ENCODE peak calls at places on chromosomes 5 and 9, in nine cellular contexts. T, V, J, W, M, S, D, Q and K are unnamed samples.

GRCh38 chr5:114176356-114176755 is 185.5 kb upstream of the KCNN2 start:
- DNase-seq in V (no peak), M (no peak), T (no peak), D (peak; percentile 46), W (no peak), S (no peak), J (no peak), Q (peak; percentile 34), K (no peak)

GRCh38 chr9:134693641-134694367 is 52.2 kb downstream of the COL5A1 start:
- DNase-seq in V (no peak), J (peak; percentile 62), Q (no peak), S (no peak), M (no peak), W (no peak), D (no peak), T (no peak), K (no peak)

GRCh38 chr5:110346893-110347358 is 379.5 kb downstream of the TMEM232 start:
- DNase-seq in W (no peak), Q (no peak), V (no peak), M (peak; percentile 97), J (no peak), S (no peak), D (no peak), T (peak; percentile 59), K (no peak)

GRCh38 chr5:83715316-83716060 is 5.2 kb downstream of the HAPLN1 start:
- DNase-seq in M (no peak), W (no peak), S (no peak), D (no peak), J (no peak), T (no peak), Q (peak; percentile 21), V (no peak), K (no peak)

GRCh38 chr5:154214236-154215106 is 23.9 kb downstream of the GALNT10 start:
- DNase-seq in D (no peak), S (no peak), M (no peak), J (no peak), W (no peak), Q (peak; percentile 77), V (no peak), T (no peak), K (no peak)

GRCh38 chr5:178143901-178144300 is 9.8 kb downstream of the NHP2 start:
- DNase-seq in D (no peak), J (no peak), S (no peak), T (no peak), Q (no peak), M (no peak), V (no peak), W (peak; percentile 39), K (no peak)

GRCh38 chr9:16704489-16705111 is 165.9 kb downstream of the BNC2 start:
- DNase-seq in W (peak; percentile 23), M (no peak), S (peak; percentile 37), T (no peak), D (no peak), J (no peak), V (peak; percentile 75), Q (no peak), K (no peak)

GRCh38 chr9:79263666-79264460 is 307.9 kb upstream of the TLE4 start:
- DNase-seq in S (no peak), T (no peak), V (no peak), M (no peak), D (no peak), J (no peak), W (no peak), Q (peak; percentile 15), K (no peak)

GRCh38 chr9:11457809-11458785 is 845.3 kb upstream of the PTPRD start:
- DNase-seq in D (no peak), V (no peak), M (no peak), T (no peak), W (no peak), S (no peak), J (no peak), Q (no peak), K (no peak)

GRCh38 chr5:2750026-2750757 is 1.3 kb downstream of the IRX2 start:
- DNase-seq in Q (no peak), S (no peak), M (no peak), W (no peak), J (no peak), D (no peak), V (no peak), T (peak; percentile 52), K (no peak)

GRCh38 chr9:99419099-99419498 is 197.0 kb downstream of the SEC61B start:
- DNase-seq in M (no peak), D (no peak), J (no peak), V (no peak), S (peak; percentile 47), Q (no peak), T (no peak), W (no peak), K (no peak)

GRCh38 chr5:79021753-79022152 is 36.6 kb upstream of the ARSB start:
- DNase-seq in S (no peak), Q (no peak), M (no peak), W (no peak), J (no peak), V (no peak), T (no peak), D (no peak), K (no peak)

GRCh38 chr9:2053883-2054845 is 39.0 kb downstream of the SMARCA2 start:
- DNase-seq in W (peak; percentile 23), T (no peak), S (peak; percentile 38), M (no peak), Q (no peak), J (peak; percentile 81), D (no peak), V (no peak), K (no peak)

GRCh38 chr5:137207023-137207760 is 291.9 kb downstream of the SPOCK1 start:
- DNase-seq in V (no peak), T (no peak), D (no peak), S (no peak), J (no peak), Q (no peak), M (no peak), W (no peak), K (no peak)

GRCh38 chr5:137629646-137630045 is 106.2 kb downstream of the KLHL3 start:
- DNase-seq in M (peak; percentile 41), Q (peak; percentile 73), J (no peak), V (no peak), S (peak; percentile 20), D (no peak), W (no peak), T (peak; percentile 59), K (no peak)

DNA sequence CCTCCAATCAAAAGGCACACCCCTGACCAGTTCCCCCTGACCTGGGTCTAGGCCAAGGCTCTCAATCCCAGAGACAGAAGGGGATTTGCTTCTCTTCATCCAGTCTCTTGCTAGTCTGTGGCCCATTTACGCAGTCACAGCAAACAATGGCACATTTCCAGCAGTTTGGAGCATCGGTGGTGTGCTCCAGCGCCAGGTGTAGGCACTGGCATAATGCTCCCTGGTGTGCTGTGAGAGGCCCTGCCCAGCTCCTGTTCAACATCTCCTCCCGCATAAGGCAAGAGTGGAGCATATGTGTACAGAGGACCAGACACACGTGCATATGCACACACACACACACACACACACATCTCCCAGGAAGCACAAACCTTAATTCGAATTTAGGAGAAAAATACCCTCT is 79.5 kb upstream of the ERCC6L2 start:
- DNase-seq in D (no peak), Q (no peak), W (no peak), T (no peak), S (no peak), V (no peak), J (no peak), M (no peak), K (no peak)
- TF ChIP-seq CTCF in D (no peak), Q (no peak), W (no peak), T (no peak), S (no peak), V (no peak), J (no peak), M (no peak), K (no peak)

GRCh38 chr5:10860196-10860543 is 99.1 kb upstream of the DAP start:
- DNase-seq in S (no peak), W (no peak), M (no peak), Q (no peak), J (no peak), D (no peak), T (no peak), V (no peak), K (no peak)

GRCh38 chr5:10866913-10867312 is 105.9 kb upstream of the DAP start:
- DNase-seq in D (no peak), S (no peak), W (no peak), T (peak; percentile 16), Q (peak; percentile 45), J (no peak), V (no peak), M (no peak), K (no peak)

GRCh38 chr5:10867408-10868303 is 106.6 kb upstream of the DAP start:
- DNase-seq in W (no peak), V (no peak), M (no peak), Q (no peak), T (no peak), S (no peak), J (no peak), D (no peak), K (no peak)

GRCh38 chr5:10860645-10861455 is 99.8 kb upstream of the DAP start:
- DNase-seq in W (no peak), S (peak; percentile 18), Q (peak; percentile 72), M (no peak), T (no peak), D (no peak), V (no peak), J (no peak), K (no peak)

GRCh38 chr5:10863763-10864383 is 102.8 kb upstream of the DAP start:
- DNase-seq in W (peak; percentile 61), V (no peak), S (no peak), T (peak; percentile 61), M (peak; percentile 33), J (no peak), D (no peak), Q (peak; percentile 88), K (no peak)
- TF ChIP-seq CTCF in W (peak; percentile 83), V (peak; percentile 18), S (peak; percentile 82), T (peak; percentile 71), M (peak; percentile 75), J (peak; percentile 59), D (peak; percentile 92), Q (peak; percentile 100), K (peak; percentile 67)

GRCh38 chr9:123999668-124000067 is 11.9 kb upstream of the LHX2 start:
- DNase-seq in D (no peak), T (no peak), M (no peak), W (no peak), V (no peak), J (peak; percentile 51), S (no peak), Q (no peak), K (no peak)
- TF ChIP-seq CTCF in D (no peak), T (no peak), M (no peak), W (no peak), V (no peak), J (no peak), S (no peak), Q (no peak), K (no peak)

DNA sequence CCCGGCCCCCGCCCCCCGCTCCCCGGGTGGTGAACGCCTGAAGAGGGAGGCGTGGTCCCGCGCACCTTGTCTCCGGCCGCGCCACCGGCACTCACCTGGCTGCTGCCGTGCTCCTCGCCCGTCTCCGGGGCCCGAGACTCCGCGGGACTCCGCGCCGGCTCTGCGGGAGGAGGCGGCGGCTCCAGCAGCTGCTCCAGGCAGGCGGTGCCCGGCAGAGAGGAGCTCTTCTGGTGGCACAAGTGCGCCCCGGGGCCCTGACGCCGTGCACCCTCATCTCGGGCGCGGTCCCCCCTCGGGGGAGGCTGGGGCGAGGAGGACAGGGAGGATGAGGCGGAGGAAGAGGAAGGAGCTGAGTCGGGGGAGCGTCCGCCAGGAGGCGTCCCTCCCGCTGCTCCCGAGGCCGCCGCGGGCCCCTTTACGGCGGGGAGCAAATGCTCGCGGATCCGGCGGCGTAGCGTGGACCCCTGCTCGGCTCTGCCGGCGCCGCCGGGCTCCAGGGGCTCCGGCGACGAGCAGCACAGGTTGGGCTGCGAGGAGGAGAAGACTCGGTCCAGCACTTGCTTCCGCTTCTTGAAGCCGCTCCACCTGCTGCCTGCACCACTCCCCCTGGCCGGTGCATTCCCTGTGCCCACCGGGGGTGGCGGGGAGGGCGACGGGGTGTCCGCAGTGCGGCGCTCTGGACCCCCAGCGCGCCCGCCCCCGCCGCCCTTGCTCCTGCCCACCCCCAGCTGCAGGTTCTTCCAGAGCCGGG is 958 bp downstream of the MCTP1 start:
- DNase-seq in V (no peak), Q (peak; percentile 27), D (no peak), W (peak; percentile 21), T (peak; percentile 70), S (no peak), J (peak; percentile 85), M (no peak), K (peak; percentile 53)
- TF ChIP-seq CTCF in V (no peak), Q (peak; percentile 53), D (peak; percentile 50), W (no peak), T (peak; percentile 43), S (peak; percentile 32), J (no peak), M (peak; percentile 74), K (peak; percentile 57)